ENCODE peak calls at places on chromosomes 5 and 9, in eight cellular contexts. X is choroid plexus epithelial cell, B is astrocyte of the spinal cord, P is GM12864, Y is H9, A is WTC11, H is stomach, W is fibroblast of the aortic adventitia. Z is an unnamed sample.

GRCh38 chr9:94937214-94937903 is 210.9 kb downstream of the AOPEP start:
- DNase-seq in X (peak), B (peak), P (no peak), Y (no peak), A (no peak), H (no peak), W (peak), Z (no peak)

GRCh38 chr5:139468421-139468931 is 2.3 kb upstream of the SMIM33 start:
- DNase-seq in X (no peak), B (no peak), P (no peak), Y (peak), A (peak), H (no peak), W (no peak), Z (no peak)

GRCh38 chr9:113875917-113876805 is at the start of gene ZNF618:
- DNase-seq in X (no peak), B (peak), P (no peak), Y (no peak), A (peak), H (peak), W (no peak), Z (peak)

GRCh38 chr5:143641549-143641955 is 170.4 kb upstream of the HMHB1 start:
- DNase-seq in X (peak), B (peak), P (peak), Y (no peak), A (no peak), H (no peak), W (no peak), Z (peak)

GRCh38 chr9:23821400-23822181 is 4.4 kb downstream of the ELAVL2 start:
- DNase-seq in X (no peak), B (peak), P (no peak), Y (peak), A (peak), H (peak), W (no peak), Z (no peak)

GRCh38 chr5:172509405-172509781 is 55.1 kb upstream of the SH3PXD2B start:
- DNase-seq in X (no peak), B (no peak), P (no peak), Y (peak), A (no peak), H (no peak), W (no peak), Z (no peak)

GRCh38 chr5:93421987-93422391 is 159.0 kb downstream of the NR2F1-AS1 start:
- DNase-seq in X (no peak), B (peak), P (no peak), Y (peak), A (peak), H (no peak), W (no peak), Z (no peak)

GRCh38 chr5:133406208-133406607 is 206.1 kb downstream of the FSTL4 start:
- DNase-seq in X (no peak), B (no peak), P (no peak), Y (no peak), A (no peak), H (no peak), W (no peak), Z (no peak)

GRCh38 chr9:128611600-128612394 is 44.9 kb downstream of the DYNC2I2 start:
- DNase-seq in X (no peak), B (no peak), P (no peak), Y (no peak), A (no peak), H (no peak), W (no peak), Z (no peak)

GRCh38 chr9:8733096-8733954 is 933.7 kb upstream of the DMAC1 start:
- DNase-seq in X (peak), B (peak), P (no peak), Y (peak), A (peak), H (no peak), W (peak), Z (no peak)

GRCh38 chr9:33468797-33469621 is 4.7 kb downstream of the NOL6 start:
- DNase-seq in X (no peak), B (no peak), P (no peak), Y (no peak), A (no peak), H (no peak), W (no peak), Z (peak)

GRCh38 chr5:78819166-78819565 is 165.9 kb downstream of the ARSB start:
- DNase-seq in X (no peak), B (no peak), P (no peak), Y (no peak), A (no peak), H (no peak), W (peak), Z (no peak)

GRCh38 chr5:133456933-133457402 is 155.4 kb downstream of the FSTL4 start:
- DNase-seq in X (peak), B (no peak), P (no peak), Y (no peak), A (no peak), H (no peak), W (no peak), Z (no peak)

GRCh38 chr5:96342581-96342980 is 90.5 kb downstream of the PCSK1 start:
- DNase-seq in X (no peak), B (no peak), P (no peak), Y (no peak), A (no peak), H (no peak), W (peak), Z (no peak)

GRCh38 chr9:135255033-135255842 is 167.8 kb downstream of the OLFM1 start:
- DNase-seq in X (no peak), B (no peak), P (no peak), Y (no peak), A (peak), H (no peak), W (no peak), Z (no peak)

DNA sequence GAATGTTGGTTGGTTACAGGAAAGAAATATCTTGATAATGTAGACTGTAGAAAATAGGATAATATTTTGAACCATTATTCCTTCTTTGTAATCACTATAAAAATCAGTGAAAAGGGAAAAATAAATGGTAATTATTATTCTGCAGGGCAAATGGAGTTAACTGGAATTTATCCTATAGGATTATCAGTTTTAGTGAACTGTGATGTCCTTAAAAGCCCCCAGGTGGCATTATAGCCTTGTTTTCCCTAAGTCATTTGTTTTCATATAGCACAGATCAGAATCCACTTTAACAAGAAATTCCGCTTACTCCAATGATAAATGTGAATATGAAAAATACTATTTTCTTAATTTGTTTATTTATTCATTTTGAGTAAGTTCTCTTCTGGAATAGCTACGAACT is 26.2 kb upstream of the WDR41 start:
- DNase-seq in X (peak), B (no peak), P (no peak), Y (no peak), A (no peak), H (no peak), W (peak), Z (no peak)
- TF ChIP-seq CTCF in X (no peak), B (peak), P (peak), Y (peak), A (no peak), H (no peak), W (peak), Z (peak)

GRCh38 chr5:109409844-109410388 is at the start of gene PJA2:
- DNase-seq in X (peak), B (peak), P (peak), Y (peak), A (peak), H (peak), W (peak), Z (peak)

GRCh38 chr5:109411627-109412026 is 1.9 kb upstream of the PJA2 start:
- DNase-seq in X (peak), B (peak), P (no peak), Y (no peak), A (no peak), H (no peak), W (peak), Z (no peak)

GRCh38 chr5:109411175-109411514 is 1.4 kb upstream of the PJA2 start:
- DNase-seq in X (no peak), B (no peak), P (no peak), Y (no peak), A (no peak), H (no peak), W (no peak), Z (no peak)

GRCh38 chr5:109409061-109409843 is 522 bp downstream of the PJA2 start:
- DNase-seq in X (peak), B (peak), P (peak), Y (peak), A (peak), H (peak), W (peak), Z (peak)

GRCh38 chr5:109410389-109411174 is 808 bp upstream of the PJA2 start:
- DNase-seq in X (peak), B (peak), P (peak), Y (peak), A (peak), H (peak), W (peak), Z (peak)
- TF ChIP-seq CTCF in X (no peak), B (no peak), P (no peak), Y (no peak), A (no peak), H (no peak), W (no peak), Z (no peak)

GRCh38 chr9:124792257-124792975 is 15.5 kb downstream of the OLFML2A start:
- DNase-seq in X (no peak), B (no peak), P (no peak), Y (no peak), A (no peak), H (no peak), W (no peak), Z (no peak)

GRCh38 chr9:124795881-124796415 is 19.0 kb downstream of the OLFML2A start:
- DNase-seq in X (peak), B (peak), P (no peak), Y (no peak), A (no peak), H (no peak), W (no peak), Z (no peak)

GRCh38 chr9:124792976-124793594 is 16.2 kb downstream of the OLFML2A start:
- DNase-seq in X (peak), B (no peak), P (no peak), Y (no peak), A (no peak), H (no peak), W (no peak), Z (no peak)

GRCh38 chr9:124797343-124798103 is 20.6 kb downstream of the OLFML2A start:
- DNase-seq in X (no peak), B (no peak), P (no peak), Y (no peak), A (no peak), H (peak), W (peak), Z (no peak)

GRCh38 chr9:124794902-124795491 is 18.1 kb downstream of the OLFML2A start:
- DNase-seq in X (no peak), B (no peak), P (no peak), Y (no peak), A (no peak), H (peak), W (no peak), Z (no peak)
- TF ChIP-seq CTCF in X (no peak), B (no peak), P (peak), Y (peak), A (no peak), H (no peak), W (no peak), Z (no peak)

GRCh38 chr5:53991942-53992341 is 318.4 kb downstream of the ARL15 start:
- DNase-seq in X (peak), B (no peak), P (no peak), Y (no peak), A (no peak), H (no peak), W (peak), Z (no peak)
- TF ChIP-seq CTCF in X (peak), B (peak), P (peak), Y (peak), A (peak), H (no peak), W (peak), Z (peak)